ENCODE peak calls at places on chromosome 21, in four cellular contexts. One of them, this sample, is unnamed.

GRCh38 chr21:29164330-29164942 is 34.0 kb downstream of the MAP3K7CL start:
- DNase-seq in H54: no peak
- DNase-seq in neuronal stem cell: no peak
- DNase-seq in HT-29: peak
- DNase-seq in this sample: peak

GRCh38 chr21:35562876-35563275 is 497.4 kb downstream of the SETD4 start:
- DNase-seq in H54: no peak
- DNase-seq in neuronal stem cell: no peak
- DNase-seq in HT-29: no peak
- DNase-seq in this sample: no peak

GRCh38 chr21:28899744-28900143 is 92.9 kb downstream of the LTN1 start:
- DNase-seq in H54: no peak
- DNase-seq in neuronal stem cell: no peak
- DNase-seq in HT-29: no peak
- DNase-seq in this sample: no peak

GRCh38 chr21:46012154-46012553 is 30.6 kb downstream of the COL6A1 start:
- DNase-seq in H54: no peak
- DNase-seq in neuronal stem cell: no peak
- DNase-seq in HT-29: no peak
- DNase-seq in this sample: no peak

GRCh38 chr21:29991624-29992023 is 51.8 kb upstream of the GRIK1 start:
- DNase-seq in H54: no peak
- DNase-seq in neuronal stem cell: no peak
- DNase-seq in HT-29: no peak
- DNase-seq in this sample: no peak

GRCh38 chr21:33261635-33262034 is 4.5 kb upstream of the IL10RB start:
- DNase-seq in H54: no peak
- DNase-seq in neuronal stem cell: no peak
- DNase-seq in HT-29: no peak
- DNase-seq in this sample: no peak

GRCh38 chr21:29271927-29272333 is 26.8 kb upstream of the BACH1 start:
- DNase-seq in H54: no peak
- DNase-seq in neuronal stem cell: no peak
- DNase-seq in HT-29: no peak
- DNase-seq in this sample: no peak

GRCh38 chr21:42525676-42526378 is 12.2 kb downstream of the SLC37A1 start:
- DNase-seq in H54: no peak
- DNase-seq in neuronal stem cell: no peak
- DNase-seq in HT-29: peak
- DNase-seq in this sample: no peak

GRCh38 chr21:35212393-35213127 is 163.5 kb upstream of the RUNX1 start:
- DNase-seq in H54: no peak
- DNase-seq in neuronal stem cell: no peak
- DNase-seq in HT-29: no peak
- DNase-seq in this sample: no peak

GRCh38 chr21:27954806-27955205 is 987.9 kb upstream of the ADAMTS5 start:
- DNase-seq in H54: no peak
- DNase-seq in neuronal stem cell: no peak
- DNase-seq in HT-29: no peak
- DNase-seq in this sample: no peak

This sample was measured in iPS DF 6.9.